ENCODE peak calls at places on chromosomes 13 and 19, in six cellular contexts. U, X, Z, G, H and A are unnamed samples.
A peak's percentile ranks its signal among the peaks of the same experiment; 100 is the strongest.

GRCh38 chr19:6610934-6611370 is 20.0 kb upstream of the CD70 start:
- DNase-seq in U (peak; percentile 92), X (no peak), Z (no peak), G (no peak), H (no peak), A (no peak)

GRCh38 chr19:11418166-11418517 is 972 bp downstream of the RGL3 start:
- DNase-seq in U (no peak), X (no peak), Z (no peak), G (peak; percentile 38), H (no peak), A (no peak)

GRCh38 chr19:29491995-29492577 is 33.7 kb upstream of the VSTM2B start:
- DNase-seq in U (no peak), X (no peak), Z (no peak), G (no peak), H (peak; percentile 23), A (no peak)

GRCh38 chr13:90362718-90363117 is 984.8 kb upstream of the MIR17HG start:
- DNase-seq in U (no peak), X (no peak), Z (no peak), G (no peak), H (no peak), A (no peak)

GRCh38 chr13:101360525-101360924 is 55.8 kb downstream of the NALCN start:
- DNase-seq in U (no peak), X (no peak), Z (no peak), G (no peak), H (no peak), A (no peak)

GRCh38 chr19:18542936-18543813 is at the start of gene FKBP8:
- DNase-seq in U (peak; percentile 90), X (peak; percentile 78), Z (peak; percentile 91), G (peak; percentile 86), H (peak; percentile 97), A (peak; percentile 46)

GRCh38 chr19:1590641-1591397 is 1.8 kb downstream of the MBD3 start:
- DNase-seq in U (peak; percentile 48), X (peak; percentile 36), Z (no peak), G (no peak), H (no peak), A (no peak)

GRCh38 chr19:50414850-50415660 is 3.7 kb upstream of the SPIB start:
- DNase-seq in U (peak; percentile 42), X (peak; percentile 2), Z (peak; percentile 65), G (no peak), H (peak; percentile 92), A (no peak)

GRCh38 chr19:3944018-3944721 is 11.3 kb downstream of the NMRK2 start:
- DNase-seq in U (no peak), X (no peak), Z (no peak), G (no peak), H (no peak), A (no peak)

GRCh38 chr19:55985254-55985653 is 1.3 kb upstream of the NLRP5 start:
- DNase-seq in U (no peak), X (no peak), Z (no peak), G (no peak), H (no peak), A (no peak)

GRCh38 chr19:38303517-38304351 is at the start of gene C19orf33:
- DNase-seq in U (peak; percentile 44), X (no peak), Z (no peak), G (no peak), H (peak; percentile 88), A (no peak)

GRCh38 chr13:31943591-31943990 is 88.0 kb upstream of the FRY start:
- DNase-seq in U (no peak), X (no peak), Z (no peak), G (no peak), H (no peak), A (no peak)

GRCh38 chr13:113846639-113847318 is 17.1 kb downstream of the GAS6 start:
- DNase-seq in U (no peak), X (no peak), Z (no peak), G (no peak), H (peak; percentile 58), A (no peak)